ENCODE peak calls at places on chromosome 1, in nine cellular contexts. L is WTC11; T is IMR-90; Z is smooth muscle cell of the brain vasculature; I is activated CD8-positive, alpha-beta memory T cell treated with anti-CD3 and anti-CD28 coated beads, Interleukin-2, amount 50 U/mL, for 4 hours; K is stimulated activated CD4-positive, alpha-beta T cell treated with anti-CD3 and anti-CD28 coated beads, Interleukin-2, amount 100 ng/mL, for 48 hours; C is SHP77 treated with DMSO at 0.1 percent for 48 hours; O is HTR-8/SVneo; J is AG08395. G is an unnamed sample.

GRCh38 chr1:204513117-204513716 is 3.0 kb upstream of the MDM4 start:
- DNase-seq in L (no peak), T (no peak), Z (no peak), I (no peak), K (no peak), C (no peak), O (no peak), J (no peak), G (no peak)

GRCh38 chr1:9594471-9595155 is 5.9 kb downstream of the TMEM201 start:
- DNase-seq in L (no peak), T (no peak), Z (no peak), I (no peak), K (no peak), C (no peak), O (no peak), J (no peak), G (peak)

GRCh38 chr1:159832309-159832708 is 5.6 kb downstream of the SLAMF8 start:
- DNase-seq in L (no peak), T (no peak), Z (no peak), I (no peak), K (no peak), C (no peak), O (no peak), J (no peak), G (no peak)

GRCh38 chr1:232904566-232904965 is 45.8 kb upstream of the NTPCR start:
- DNase-seq in L (no peak), T (peak), Z (no peak), I (no peak), K (no peak), C (no peak), O (peak), J (peak), G (no peak)

GRCh38 chr1:230261918-230262650 is 164.0 kb downstream of the PGBD5 start:
- DNase-seq in L (no peak), T (no peak), Z (no peak), I (no peak), K (no peak), C (no peak), O (no peak), J (no peak), G (no peak)

GRCh38 chr1:97680894-97681293 is 239.9 kb downstream of the DPYD start:
- DNase-seq in L (no peak), T (peak), Z (no peak), I (no peak), K (no peak), C (no peak), O (no peak), J (no peak), G (no peak)

GRCh38 chr1:201748331-201748730 is 80.6 kb upstream of the IPO9 start:
- DNase-seq in L (no peak), T (peak), Z (peak), I (no peak), K (no peak), C (no peak), O (peak), J (peak), G (no peak)

GRCh38 chr1:8660455-8660854 is 157.0 kb downstream of the RERE start:
- DNase-seq in L (no peak), T (peak), Z (peak), I (no peak), K (no peak), C (no peak), O (peak), J (peak), G (no peak)

GRCh38 chr1:16921391-16922185 is at the start of gene CROCC:
- DNase-seq in L (peak), T (no peak), Z (no peak), I (peak), K (peak), C (peak), O (no peak), J (no peak), G (no peak)

GRCh38 chr1:38250356-38250755 is 203.8 kb upstream of the POU3F1 start:
- DNase-seq in L (no peak), T (no peak), Z (no peak), I (no peak), K (no peak), C (no peak), O (no peak), J (no peak), G (no peak)

GRCh38 chr1:33348194-33348593 is 27.3 kb upstream of the A3GALT2 start:
- DNase-seq in L (no peak), T (peak), Z (no peak), I (no peak), K (no peak), C (no peak), O (no peak), J (peak), G (no peak)

GRCh38 chr1:34262454-34262853 is 85.7 kb downstream of the C1orf94 start:
- DNase-seq in L (no peak), T (no peak), Z (no peak), I (no peak), K (no peak), C (no peak), O (no peak), J (no peak), G (no peak)

GRCh38 chr1:21307663-21308062 is 17.4 kb upstream of the ECE1 start:
- DNase-seq in L (no peak), T (no peak), Z (no peak), I (no peak), K (no peak), C (no peak), O (no peak), J (no peak), G (no peak)

GRCh38 chr1:8397511-8397910 is 79.6 kb downstream of the SLC45A1 start:
- DNase-seq in L (no peak), T (no peak), Z (no peak), I (no peak), K (no peak), C (no peak), O (no peak), J (peak), G (no peak)

GRCh38 chr1:43421976-43422750 is 31.6 kb downstream of the HYI start:
- DNase-seq in L (peak), T (no peak), Z (no peak), I (no peak), K (no peak), C (no peak), O (no peak), J (no peak), G (no peak)